ENCODE peak calls at places on chromosomes 3 and 15, in six cellular contexts. One of them, this sample, is unnamed.

GRCh38 chr3:29156071-29156715 is 124.7 kb upstream of the RBMS3 start:
- DNase-seq in transverse colon: no peak
- DNase-seq in tibial artery: no peak
- DNase-seq in H9: peak; percentile 42
- DNase-seq in GM13977: no peak
- DNase-seq in sigmoid colon: no peak
- DNase-seq in this sample: no peak

GRCh38 chr3:108100906-108101305 is 10.1 kb upstream of the CD47 start:
- DNase-seq in H9: no peak
- DNase-seq in GM13977: peak; percentile 64
- DNase-seq in transverse colon: no peak
- DNase-seq in tibial artery: no peak
- DNase-seq in sigmoid colon: no peak
- DNase-seq in this sample: peak; percentile 67

GRCh38 chr3:8490079-8490552 is 11.5 kb upstream of the LMCD1 start:
- DNase-seq in H9: no peak
- DNase-seq in sigmoid colon: no peak
- DNase-seq in tibial artery: no peak
- DNase-seq in GM13977: no peak
- DNase-seq in transverse colon: no peak
- DNase-seq in this sample: no peak

GRCh38 chr3:55167586-55168317 is 239.9 kb upstream of the LRTM1 start:
- DNase-seq in transverse colon: no peak
- DNase-seq in sigmoid colon: no peak
- DNase-seq in tibial artery: no peak
- DNase-seq in GM13977: no peak
- DNase-seq in H9: no peak
- DNase-seq in this sample: no peak

GRCh38 chr3:45795509-45795881 is 841 bp downstream of the SLC6A20 start:
- DNase-seq in transverse colon: no peak
- DNase-seq in GM13977: no peak
- DNase-seq in H9: no peak
- DNase-seq in sigmoid colon: no peak
- DNase-seq in tibial artery: no peak
- DNase-seq in this sample: no peak

GRCh38 chr3:87270908-87271727 is 5.3 kb downstream of the POU1F1 start:
- DNase-seq in GM13977: no peak
- DNase-seq in H9: no peak
- DNase-seq in tibial artery: no peak
- DNase-seq in transverse colon: no peak
- DNase-seq in sigmoid colon: no peak
- DNase-seq in this sample: no peak

GRCh38 chr3:161171113-161171512 is 50.0 kb upstream of the NMD3 start:
- DNase-seq in transverse colon: no peak
- DNase-seq in tibial artery: peak; percentile 73
- DNase-seq in GM13977: no peak
- DNase-seq in H9: no peak
- DNase-seq in sigmoid colon: peak; percentile 64
- DNase-seq in this sample: no peak

GRCh38 chr3:194952882-194953281 is 267.2 kb downstream of the FAM43A start:
- DNase-seq in H9: no peak
- DNase-seq in sigmoid colon: peak; percentile 49
- DNase-seq in GM13977: no peak
- DNase-seq in tibial artery: no peak
- DNase-seq in transverse colon: no peak
- DNase-seq in this sample: no peak

GRCh38 chr15:77415450-77416448 is 4.2 kb downstream of the PEAK1 start:
- DNase-seq in tibial artery: peak; percentile 69
- DNase-seq in GM13977: no peak
- DNase-seq in sigmoid colon: no peak
- DNase-seq in H9: no peak
- DNase-seq in transverse colon: no peak
- DNase-seq in this sample: no peak

GRCh38 chr15:31342781-31343626 is 16.4 kb downstream of the KLF13 start:
- DNase-seq in GM13977: no peak
- DNase-seq in H9: peak; percentile 59
- DNase-seq in tibial artery: no peak
- DNase-seq in transverse colon: no peak
- DNase-seq in sigmoid colon: no peak
- DNase-seq in this sample: no peak

GRCh38 chr3:34203386-34203785 is 405.0 kb downstream of the PDCD6IP start:
- DNase-seq in GM13977: no peak
- DNase-seq in sigmoid colon: no peak
- DNase-seq in transverse colon: no peak
- DNase-seq in tibial artery: no peak
- DNase-seq in H9: no peak
- DNase-seq in this sample: no peak

GRCh38 chr15:69812881-69813280 is 284.8 kb downstream of the TLE3 start:
- DNase-seq in H9: peak; percentile 82
- DNase-seq in GM13977: no peak
- DNase-seq in transverse colon: peak; percentile 14
- DNase-seq in sigmoid colon: no peak
- DNase-seq in tibial artery: no peak
- DNase-seq in this sample: no peak

GRCh38 chr15:27865926-27866325 is 233.2 kb downstream of the OCA2 start:
- DNase-seq in GM13977: no peak
- DNase-seq in transverse colon: no peak
- DNase-seq in sigmoid colon: no peak
- DNase-seq in H9: no peak
- DNase-seq in tibial artery: no peak
- DNase-seq in this sample: no peak

GRCh38 chr3:152204218-152204617 is 64.5 kb upstream of the MBNL1 start:
- DNase-seq in GM13977: no peak
- DNase-seq in H9: no peak
- DNase-seq in sigmoid colon: no peak
- DNase-seq in transverse colon: no peak
- DNase-seq in tibial artery: no peak
- DNase-seq in this sample: no peak

GRCh38 chr3:59515936-59516335 is 466.1 kb upstream of the CFAP20DC start:
- DNase-seq in sigmoid colon: no peak
- DNase-seq in H9: no peak
- DNase-seq in GM13977: no peak
- DNase-seq in transverse colon: no peak
- DNase-seq in tibial artery: no peak
- DNase-seq in this sample: no peak

GRCh38 chr3:176275113-176275512 is 922.2 kb downstream of the TBL1XR1 start:
- DNase-seq in H9: no peak
- DNase-seq in tibial artery: no peak
- DNase-seq in GM13977: no peak
- DNase-seq in sigmoid colon: no peak
- DNase-seq in transverse colon: no peak
- DNase-seq in this sample: no peak

GRCh38 chr3:55875137-55875536 is 388.0 kb upstream of the WNT5A start:
- DNase-seq in GM13977: no peak
- DNase-seq in tibial artery: no peak
- DNase-seq in H9: no peak
- DNase-seq in sigmoid colon: no peak
- DNase-seq in transverse colon: no peak
- DNase-seq in this sample: no peak

GRCh38 chr15:67076147-67076843 is 10.9 kb downstream of the SMAD3 start:
- DNase-seq in transverse colon: no peak
- DNase-seq in tibial artery: no peak
- DNase-seq in GM13977: peak; percentile 40
- DNase-seq in sigmoid colon: no peak
- DNase-seq in H9: no peak
- DNase-seq in this sample: peak; percentile 45

GRCh38 chr3:37753428-37753827 is 108.3 kb upstream of the CTDSPL start:
- DNase-seq in sigmoid colon: no peak
- DNase-seq in GM13977: no peak
- DNase-seq in H9: no peak
- DNase-seq in tibial artery: no peak
- DNase-seq in transverse colon: no peak
- DNase-seq in this sample: no peak

GRCh38 chr3:113231391-113231790 is 20.0 kb downstream of the BOC start:
- DNase-seq in sigmoid colon: no peak
- DNase-seq in GM13977: no peak
- DNase-seq in transverse colon: no peak
- DNase-seq in H9: no peak
- DNase-seq in tibial artery: no peak
- DNase-seq in this sample: no peak

GRCh38 chr3:146156060-146156459 is 4.9 kb downstream of the PLOD2 start:
- DNase-seq in tibial artery: no peak
- DNase-seq in H9: no peak
- DNase-seq in transverse colon: no peak
- DNase-seq in GM13977: no peak
- DNase-seq in sigmoid colon: no peak
- DNase-seq in this sample: no peak

GRCh38 chr15:35998637-35999036 is 452.7 kb upstream of the DPH6 start:
- DNase-seq in transverse colon: no peak
- DNase-seq in tibial artery: no peak
- DNase-seq in H9: no peak
- DNase-seq in GM13977: no peak
- DNase-seq in sigmoid colon: no peak
- DNase-seq in this sample: no peak
- TF ChIP-seq CTCF in transverse colon: no peak
- TF ChIP-seq CTCF in tibial artery: no peak
- TF ChIP-seq CTCF in H9: no peak
- TF ChIP-seq CTCF in GM13977: no peak
- TF ChIP-seq CTCF in sigmoid colon: no peak
- TF ChIP-seq CTCF in this sample: no peak

GRCh38 chr3:99016452-99016851 is 115.0 kb upstream of the DCBLD2 start:
- DNase-seq in tibial artery: no peak
- DNase-seq in sigmoid colon: no peak
- DNase-seq in transverse colon: no peak
- DNase-seq in H9: no peak
- DNase-seq in GM13977: no peak
- DNase-seq in this sample: no peak
- TF ChIP-seq CTCF in tibial artery: no peak
- TF ChIP-seq CTCF in sigmoid colon: no peak
- TF ChIP-seq CTCF in transverse colon: no peak
- TF ChIP-seq CTCF in H9: no peak
- TF ChIP-seq CTCF in GM13977: no peak
- TF ChIP-seq CTCF in this sample: no peak

DNA sequence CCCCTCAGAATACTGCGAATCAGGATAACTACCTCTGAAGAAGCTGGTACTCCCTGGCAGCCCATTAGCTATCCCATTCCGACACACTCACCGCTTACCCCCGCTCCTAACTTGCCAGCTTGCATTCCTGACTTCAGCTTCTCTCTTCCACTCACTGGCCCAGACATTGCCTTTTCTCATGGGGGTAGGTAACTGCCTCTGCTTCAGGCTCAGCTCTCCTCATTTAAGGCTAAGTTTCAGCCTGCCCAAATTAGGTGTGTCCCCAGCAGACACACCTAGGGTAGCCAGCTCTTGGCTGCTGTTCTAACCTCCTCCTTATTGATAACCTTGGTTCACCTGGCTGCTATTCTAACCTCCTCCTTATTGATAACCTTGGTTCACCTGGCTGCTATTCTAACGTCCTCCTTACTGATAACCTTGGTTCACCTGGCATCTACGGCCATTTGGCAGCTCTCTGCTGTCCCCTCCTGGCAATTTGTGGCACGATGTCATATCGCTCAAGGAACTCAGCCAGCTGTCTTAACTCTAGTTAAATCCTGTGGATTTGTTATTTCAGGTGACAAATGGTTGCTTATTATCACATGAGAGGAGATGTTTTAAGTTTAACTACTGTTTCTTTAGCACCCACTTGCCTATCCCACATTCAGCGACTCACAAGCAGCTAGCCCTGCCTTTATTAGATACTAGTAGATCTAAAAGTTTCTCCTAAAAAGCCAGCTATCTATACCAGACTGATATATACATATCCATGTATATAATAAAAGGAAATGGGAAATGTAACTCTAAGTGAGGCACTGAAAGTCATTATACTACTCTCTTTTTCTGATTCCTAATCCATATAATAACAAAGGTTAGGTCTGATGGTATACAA is 106.5 kb upstream of the ACP3 start:
- DNase-seq in tibial artery: no peak
- DNase-seq in sigmoid colon: no peak
- DNase-seq in H9: peak; percentile 63
- DNase-seq in transverse colon: peak; percentile 64
- DNase-seq in GM13977: no peak
- DNase-seq in this sample: no peak
- TF ChIP-seq CTCF in tibial artery: no peak
- TF ChIP-seq CTCF in sigmoid colon: no peak
- TF ChIP-seq CTCF in H9: peak; percentile 88
- TF ChIP-seq CTCF in transverse colon: peak; percentile 48
- TF ChIP-seq CTCF in GM13977: peak; percentile 57
- TF ChIP-seq CTCF in this sample: no peak

GRCh38 chr3:143190101-143190500 is 70.5 kb downstream of the CHST2 start:
- DNase-seq in GM13977: no peak
- DNase-seq in tibial artery: no peak
- DNase-seq in transverse colon: no peak
- DNase-seq in sigmoid colon: no peak
- DNase-seq in H9: no peak
- DNase-seq in this sample: no peak

GRCh38 chr3:143192193-143192592 is 72.6 kb downstream of the CHST2 start:
- DNase-seq in tibial artery: no peak
- DNase-seq in H9: no peak
- DNase-seq in transverse colon: no peak
- DNase-seq in sigmoid colon: no peak
- DNase-seq in GM13977: no peak
- DNase-seq in this sample: no peak

GRCh38 chr3:143185401-143185800 is 65.8 kb downstream of the CHST2 start:
- DNase-seq in sigmoid colon: no peak
- DNase-seq in tibial artery: no peak
- DNase-seq in GM13977: no peak
- DNase-seq in transverse colon: no peak
- DNase-seq in H9: no peak
- DNase-seq in this sample: no peak

GRCh38 chr3:143187132-143187531 is 67.6 kb downstream of the CHST2 start:
- DNase-seq in transverse colon: no peak
- DNase-seq in H9: no peak
- DNase-seq in sigmoid colon: no peak
- DNase-seq in GM13977: no peak
- DNase-seq in tibial artery: no peak
- DNase-seq in this sample: no peak

GRCh38 chr3:143188881-143189280 is 69.3 kb downstream of the CHST2 start:
- DNase-seq in GM13977: no peak
- DNase-seq in H9: no peak
- DNase-seq in sigmoid colon: no peak
- DNase-seq in tibial artery: no peak
- DNase-seq in transverse colon: no peak
- DNase-seq in this sample: no peak
- TF ChIP-seq CTCF in GM13977: no peak
- TF ChIP-seq CTCF in H9: no peak
- TF ChIP-seq CTCF in sigmoid colon: no peak
- TF ChIP-seq CTCF in tibial artery: no peak
- TF ChIP-seq CTCF in transverse colon: no peak
- TF ChIP-seq CTCF in this sample: no peak

GRCh38 chr15:34793071-34793470 is 2.3 kb downstream of the ACTC1 start:
- DNase-seq in H9: no peak
- DNase-seq in sigmoid colon: no peak
- DNase-seq in transverse colon: no peak
- DNase-seq in tibial artery: no peak
- DNase-seq in GM13977: no peak
- DNase-seq in this sample: no peak

GRCh38 chr15:34793901-34794300 is 1.4 kb downstream of the ACTC1 start:
- DNase-seq in tibial artery: no peak
- DNase-seq in transverse colon: no peak
- DNase-seq in GM13977: no peak
- DNase-seq in H9: no peak
- DNase-seq in sigmoid colon: no peak
- DNase-seq in this sample: no peak

GRCh38 chr15:34796847-34797246 is 1.5 kb upstream of the ACTC1 start:
- DNase-seq in tibial artery: no peak
- DNase-seq in H9: no peak
- DNase-seq in transverse colon: no peak
- DNase-seq in sigmoid colon: no peak
- DNase-seq in GM13977: no peak
- DNase-seq in this sample: no peak

GRCh38 chr15:34794590-34795206 is 651 bp downstream of the ACTC1 start:
- DNase-seq in H9: peak; percentile 33
- DNase-seq in tibial artery: no peak
- DNase-seq in sigmoid colon: no peak
- DNase-seq in GM13977: peak; percentile 19
- DNase-seq in transverse colon: no peak
- DNase-seq in this sample: no peak

GRCh38 chr15:34795267-34796081 is at the start of gene ACTC1:
- DNase-seq in GM13977: no peak
- DNase-seq in sigmoid colon: peak; percentile 72
- DNase-seq in transverse colon: no peak
- DNase-seq in tibial artery: peak; percentile 87
- DNase-seq in H9: peak; percentile 64
- DNase-seq in this sample: no peak
- TF ChIP-seq CTCF in GM13977: no peak
- TF ChIP-seq CTCF in sigmoid colon: no peak
- TF ChIP-seq CTCF in transverse colon: no peak
- TF ChIP-seq CTCF in tibial artery: no peak
- TF ChIP-seq CTCF in H9: no peak
- TF ChIP-seq CTCF in this sample: no peak

This sample was measured in B cell.